ENCODE peak calls at places on chromosome 1, in nine cellular contexts. B is CD4-positive, alpha-beta T cell; W is A549; O is AG09319; N is right atrium auricular region; C is activated CD4-positive, CD25-positive, alpha-beta regulatory T cell treated with anti-CD3 and anti-CD28 coated beads, Interleukin-2, amount 50 U/mL, for 72 hours; D is kidney; M is Caki2; J is germinal center. S is an unnamed sample.

GRCh38 chr1:63624911-63625310 is 31.7 kb downstream of the PGM1 start:
- DNase-seq in O (no peak), N (no peak), J (no peak), M (no peak), B (no peak), C (no peak), W (no peak), D (no peak), S (no peak)

GRCh38 chr1:159113783-159114182 is 37.2 kb upstream of the AIM2 start:
- DNase-seq in N (no peak), O (no peak), J (no peak), C (no peak), B (no peak), D (no peak), W (no peak), M (no peak), S (no peak)

GRCh38 chr1:9784508-9785133 is 39.1 kb downstream of the CLSTN1 start:
- DNase-seq in J (peak), N (no peak), B (peak), O (no peak), W (peak), C (peak), D (no peak), M (peak), S (no peak)

GRCh38 chr1:234281826-234282489 is 91.3 kb upstream of the COA6 start:
- DNase-seq in O (no peak), J (no peak), B (no peak), C (no peak), W (no peak), D (no peak), N (no peak), M (no peak), S (peak)

GRCh38 chr1:41093826-41094225 is 72.3 kb upstream of the SLFNL1 start:
- DNase-seq in B (no peak), O (no peak), M (no peak), D (no peak), J (no peak), C (no peak), W (no peak), N (no peak), S (no peak)

GRCh38 chr1:40971962-40972361 is 7.5 kb upstream of the CTPS1 start:
- DNase-seq in O (no peak), M (no peak), D (no peak), W (no peak), N (no peak), C (no peak), B (no peak), J (no peak), S (no peak)

GRCh38 chr1:244863491-244864252 is 671 bp downstream of the HNRNPU start:
- DNase-seq in O (no peak), B (no peak), M (no peak), N (no peak), J (no peak), C (peak), W (no peak), D (peak), S (no peak)

GRCh38 chr1:59705849-59706599 is 108.7 kb upstream of the HOOK1 start:
- DNase-seq in O (no peak), J (no peak), D (no peak), B (no peak), W (no peak), N (no peak), M (no peak), C (no peak), S (no peak)

S was measured in frontal cortex.